ENCODE peak calls at places on chromosomes 11 and 22, in ten cellular contexts. Q is RPMI8226; O is hippocampal formation; N is GM23338; B is ELF-1; M is amygdala; U is NCI-H1092; J is renal cortical epithelial cell; R is stimulated activated CD4-positive, alpha-beta T cell treated with anti-CD3 and anti-CD28 coated beads, Interleukin-1b, Interleukin-23, amount 100 ng/mL, for 1 hour; A is stimulated activated effector memory CD8-positive, alpha-beta T cell treated with anti-CD3 and anti-CD28 coated beads, Interleukin-12 subunit alpha, Interleukin-12 subunit beta, amount 100 ng/mL, for 72 hours. C is an unnamed sample.
A peak's percentile ranks its signal among the peaks of the same experiment; 100 is the strongest.

GRCh38 chr11:131186629-131187075 is 183.8 kb upstream of the NTM start:
- DNase-seq in Q (peak; percentile 13), O (no peak), N (peak; percentile 51), B (peak; percentile 50), M (no peak), U (no peak), J (no peak), R (no peak), A (no peak), C (peak; percentile 75)

GRCh38 chr11:22044126-22044525 is 148.8 kb upstream of the ANO5 start:
- DNase-seq in Q (no peak), O (no peak), N (no peak), B (no peak), M (no peak), U (no peak), J (peak; percentile 76), R (no peak), A (no peak), C (no peak)

GRCh38 chr11:67024410-67024809 is 1.5 kb downstream of the SYT12 start:
- DNase-seq in Q (peak; percentile 41), O (no peak), N (no peak), B (no peak), M (no peak), U (no peak), J (no peak), R (no peak), A (peak; percentile 74), C (peak; percentile 21)

GRCh38 chr22:37630839-37631435 is 8.5 kb upstream of the SH3BP1 start:
- DNase-seq in Q (no peak), O (no peak), N (no peak), B (no peak), M (no peak), U (no peak), J (no peak), R (no peak), A (no peak), C (no peak)

GRCh38 chr11:76660533-76661305 is 9.8 kb downstream of the LRRC32 start:
- DNase-seq in Q (no peak), O (no peak), N (no peak), B (no peak), M (no peak), U (no peak), J (no peak), R (no peak), A (no peak), C (no peak)

GRCh38 chr11:107769189-107769588 is 57.3 kb upstream of the SLN start:
- DNase-seq in Q (no peak), O (no peak), N (no peak), B (no peak), M (no peak), U (no peak), J (peak; percentile 70), R (no peak), A (peak; percentile 50), C (no peak)

GRCh38 chr22:20155330-20156041 is 4.6 kb upstream of the CCDC188 start:
- DNase-seq in Q (no peak), O (peak; percentile 62), N (no peak), B (no peak), M (peak; percentile 17), U (peak; percentile 95), J (no peak), R (no peak), A (no peak), C (no peak)

GRCh38 chr11:19232910-19233503 is 7.7 kb downstream of the E2F8 start:
- DNase-seq in Q (no peak), O (no peak), N (no peak), B (no peak), M (no peak), U (no peak), J (peak; percentile 94), R (no peak), A (no peak), C (no peak)

GRCh38 chr22:37140686-37141323 is 8.9 kb downstream of the IL2RB start:
- DNase-seq in Q (peak; percentile 35), O (no peak), N (no peak), B (no peak), M (no peak), U (no peak), J (no peak), R (no peak), A (no peak), C (no peak)

GRCh38 chr11:27059431-27059830 is 18.8 kb downstream of the BBOX1 start:
- DNase-seq in Q (no peak), O (no peak), N (no peak), B (no peak), M (no peak), U (no peak), J (no peak), R (no peak), A (no peak), C (no peak)

C was measured in stimulated activated naive B cell treated with anti-CD40 and anti-IgM and Interleukin-4, amounts not matched to agents 10 μg/mL and 1 μg/mL and 100 μg/mL, for 72 hours.